ENCODE peak calls at places on chromosomes 5 and 9, in five cellular contexts. B is small intestine, D is RCC 7860, R is globus pallidus, Y is activated gamma-delta T cell treated with Interleukin-2 at 50 U/mL for 16 hours. J is an unnamed sample.

GRCh38 chr9:87567566-87567965 is 69.9 kb downstream of the DAPK1 start:
- DNase-seq in D (no peak), Y (no peak), B (no peak), R (no peak), J (peak; percentile 92)

GRCh38 chr9:9961487-9961886 is 651.3 kb downstream of the PTPRD start:
- DNase-seq in D (no peak), B (no peak), R (no peak), Y (no peak), J (no peak)

GRCh38 chr9:91119147-91119546 is 242.6 kb downstream of the AUH start:
- DNase-seq in B (no peak), R (no peak), D (no peak), Y (no peak), J (peak; percentile 43)

GRCh38 chr9:77725051-77725702 is 77.1 kb upstream of the GNA14 start:
- DNase-seq in R (no peak), B (no peak), Y (no peak), D (no peak), J (no peak)

GRCh38 chr9:83013261-83013610 is 49.7 kb downstream of the RASEF start:
- DNase-seq in Y (no peak), B (no peak), D (no peak), R (no peak), J (no peak)

GRCh38 chr9:98962181-98962560 is 18.5 kb downstream of the COL15A1 start:
- DNase-seq in R (no peak), B (no peak), Y (no peak), D (no peak), J (peak; percentile 77)

GRCh38 chr5:73454379-73455036 is 5.9 kb upstream of the FOXD1 start:
- DNase-seq in B (peak; percentile 73), D (peak; percentile 23), R (no peak), Y (peak; percentile 26), J (peak; percentile 50)

GRCh38 chr9:96674914-96675538 is 19.9 kb upstream of the PRXL2C start:
- DNase-seq in D (peak; percentile 94), Y (no peak), B (peak; percentile 42), R (no peak), J (peak; percentile 30)

GRCh38 chr9:122213589-122214413 is 15.0 kb downstream of the LHX6 start:
- DNase-seq in Y (peak; percentile 17), R (no peak), D (no peak), B (peak; percentile 55), J (peak; percentile 56)

GRCh38 chr5:131252824-131253171 is 11.1 kb upstream of the CDC42SE2 start:
- DNase-seq in R (peak; percentile 56), D (no peak), Y (peak; percentile 77), B (peak; percentile 68), J (no peak)

GRCh38 chr5:74240783-74241750 is 399.5 kb downstream of the ENC1 start:
- DNase-seq in B (peak; percentile 29), D (no peak), Y (no peak), R (no peak), J (peak; percentile 14)

GRCh38 chr5:31556461-31556860 is 24.4 kb downstream of the C5orf22 start:
- DNase-seq in R (no peak), D (no peak), Y (no peak), B (no peak), J (no peak)

GRCh38 chr5:16502866-16503265 is 37.3 kb upstream of the ZNF622 start:
- DNase-seq in D (no peak), Y (no peak), B (no peak), R (no peak), J (no peak)

GRCh38 chr5:146081685-146082084 is 23.7 kb downstream of the PLAC8L1 start:
- DNase-seq in Y (no peak), D (no peak), R (no peak), B (no peak), J (no peak)

GRCh38 chr5:5487961-5488360 is 65.5 kb downstream of the ICE1 start:
- DNase-seq in B (no peak), R (no peak), Y (no peak), D (no peak), J (no peak)

GRCh38 chr9:91426123-91426745 is 2.6 kb upstream of the NFIL3 start:
- DNase-seq in D (peak; percentile 74), R (peak; percentile 31), Y (no peak), B (peak; percentile 74), J (peak; percentile 34)

GRCh38 chr9:123365287-123365880 is 9.4 kb downstream of the CRB2 start:
- DNase-seq in D (no peak), R (no peak), Y (no peak), B (no peak), J (no peak)

GRCh38 chr9:136530472-136531089 is 15.3 kb downstream of the NOTCH1 start:
- DNase-seq in R (no peak), D (no peak), B (no peak), Y (no peak), J (no peak)

GRCh38 chr9:33453286-33453882 is 6.0 kb upstream of the AQP3 start:
- DNase-seq in B (no peak), Y (no peak), D (no peak), R (no peak), J (no peak)

GRCh38 chr5:21049900-21050299 is 1061.9 kb upstream of the CDH18 start:
- DNase-seq in B (no peak), R (no peak), D (no peak), Y (no peak), J (no peak)

GRCh38 chr9:131813116-131813515 is 73.2 kb upstream of the RAPGEF1 start:
- DNase-seq in R (no peak), Y (no peak), B (no peak), D (peak; percentile 88), J (no peak)

GRCh38 chr5:77066823-77067442 is 20.2 kb downstream of the ZBED3 start:
- DNase-seq in B (no peak), Y (no peak), R (no peak), D (peak; percentile 19), J (peak; percentile 84)

GRCh38 chr5:39219433-39219832 is at the start of gene FYB1:
- DNase-seq in B (no peak), D (no peak), R (peak; percentile 63), Y (no peak), J (peak; percentile 45)

GRCh38 chr5:170538970-170539586 is 35.3 kb downstream of the KCNIP1 start:
- DNase-seq in B (no peak), Y (no peak), D (no peak), R (no peak), J (no peak)

J was measured in AG20443.